ENCODE peak calls at places on chromosomes 2 and 18, in five cellular contexts. L, G, F, S and O are unnamed samples.

GRCh38 chr2:218953366-218953954 is 6.0 kb upstream of the CDK5R2 start:
- DNase-seq in L (no peak), G (peak), F (peak), S (no peak), O (no peak)

GRCh38 chr2:237627463-237628321 is at the start of gene LRRFIP1:
- DNase-seq in L (no peak), G (peak), F (peak), S (no peak), O (no peak)

GRCh38 chr2:26772064-26773001 is 8.2 kb downstream of the SLC35F6 start:
- DNase-seq in L (no peak), G (no peak), F (no peak), S (peak), O (peak)

GRCh38 chr2:44936715-44937687 is 4.5 kb upstream of the SIX3 start:
- DNase-seq in L (no peak), G (peak), F (peak), S (no peak), O (no peak)

GRCh38 chr2:70995227-70995729 is 605 bp upstream of the TEX261 start:
- DNase-seq in L (peak), G (peak), F (no peak), S (peak), O (peak)

GRCh38 chr2:177673602-177674595 is 281.3 kb downstream of the AGPS start:
- DNase-seq in L (no peak), G (no peak), F (no peak), S (no peak), O (no peak)

GRCh38 chr18:45166341-45167108 is 448.8 kb upstream of the SLC14A2 start:
- DNase-seq in L (no peak), G (no peak), F (no peak), S (peak), O (peak)

GRCh38 chr18:76994086-76994654 is 138.4 kb downstream of the MBP start:
- DNase-seq in L (no peak), G (no peak), F (no peak), S (no peak), O (no peak)

GRCh38 chr2:47072018-47072691 is 83.0 kb downstream of the STPG4 start:
- DNase-seq in L (no peak), G (peak), F (no peak), S (peak), O (peak)

GRCh38 chr18:1408331-1408835 is 503.7 kb downstream of the ADCYAP1 start:
- DNase-seq in L (no peak), G (no peak), F (no peak), S (no peak), O (no peak)

GRCh38 chr18:23037646-23038045 is 97.6 kb upstream of the CABLES1 start:
- DNase-seq in L (no peak), G (no peak), F (no peak), S (no peak), O (no peak)

GRCh38 chr18:74715306-74715705 is 117.6 kb downstream of the ZNF407 start:
- DNase-seq in L (no peak), G (no peak), F (no peak), S (no peak), O (no peak)

GRCh38 chr2:231332872-231333500 is 62.5 kb upstream of the B3GNT7 start:
- DNase-seq in L (no peak), G (no peak), F (no peak), S (no peak), O (no peak)

GRCh38 chr2:194264586-194264985 is 1392.4 kb upstream of the SLC39A10 start:
- DNase-seq in L (no peak), G (no peak), F (no peak), S (no peak), O (no peak)

GRCh38 chr2:62383843-62384242 is 122.2 kb downstream of the TMEM17 start:
- DNase-seq in L (no peak), G (no peak), F (no peak), S (no peak), O (no peak)

GRCh38 chr2:9950521-9951271 is 797 bp upstream of the GRHL1 start:
- DNase-seq in L (peak), G (peak), F (peak), S (peak), O (peak)

GRCh38 chr18:68983126-68983525 is 185.2 kb downstream of the CCDC102B start:
- DNase-seq in L (no peak), G (no peak), F (no peak), S (no peak), O (no peak)

GRCh38 chr2:98463988-98464771 is 19.5 kb downstream of the INPP4A start:
- DNase-seq in L (no peak), G (no peak), F (no peak), S (no peak), O (no peak)

GRCh38 chr2:225177098-225177497 is 134.8 kb upstream of the DOCK10 start:
- DNase-seq in L (no peak), G (no peak), F (no peak), S (no peak), O (peak)

GRCh38 chr2:121362776-121363175 is 77.8 kb upstream of the TFCP2L1 start:
- DNase-seq in L (no peak), G (no peak), F (no peak), S (no peak), O (no peak)

GRCh38 chr18:22165049-22165602 is 4.3 kb upstream of the GATA6 start:
- DNase-seq in L (no peak), G (peak), F (peak), S (no peak), O (no peak)

GRCh38 chr2:189232759-189233406 is 53.3 kb upstream of the COL5A2 start:
- DNase-seq in L (no peak), G (no peak), F (no peak), S (no peak), O (no peak)

GRCh38 chr2:72745679-72746368 is 80.0 kb downstream of the EXOC6B start:
- DNase-seq in L (peak), G (no peak), F (no peak), S (peak), O (peak)

GRCh38 chr2:241895732-241896641 is 26.5 kb downstream of the RTP5 start:
- DNase-seq in L (no peak), G (peak), F (peak), S (peak), O (peak)

GRCh38 chr2:159882069-159882468 is 84.1 kb upstream of the CD302 start:
- DNase-seq in L (no peak), G (no peak), F (no peak), S (no peak), O (no peak)

GRCh38 chr2:114122861-114123391 is 233.0 kb downstream of the ACTR3 start:
- DNase-seq in L (no peak), G (no peak), F (no peak), S (no peak), O (no peak)

GRCh38 chr2:12717191-12717987 is 653 bp downstream of the TRIB2 start:
- DNase-seq in L (peak), G (peak), F (peak), S (no peak), O (peak)

GRCh38 chr2:45922577-45922988 is 271.1 kb downstream of the PRKCE start:
- DNase-seq in L (no peak), G (no peak), F (no peak), S (peak), O (no peak)

GRCh38 chr2:45115181-45115580 is 105.9 kb upstream of the SIX2 start:
- DNase-seq in L (no peak), G (no peak), F (peak), S (no peak), O (no peak)

GRCh38 chr2:71070294-71071025 is 2.0 kb downstream of the NAGK start:
- DNase-seq in L (no peak), G (peak), F (no peak), S (peak), O (peak)

GRCh38 chr2:3459185-3460015 is 59.9 kb downstream of the ADI1 start:
- DNase-seq in L (no peak), G (peak), F (no peak), S (no peak), O (no peak)

GRCh38 chr2:53802617-53803115 is 15.8 kb downstream of the ERLEC1 start:
- DNase-seq in L (no peak), G (no peak), F (no peak), S (no peak), O (no peak)

GRCh38 chr2:240293865-240294461 is 141.5 kb upstream of the GPC1 start:
- DNase-seq in L (no peak), G (no peak), F (no peak), S (no peak), O (no peak)

GRCh38 chr2:230953843-230954242 is 28.8 kb upstream of the GPR55 start:
- DNase-seq in L (no peak), G (no peak), F (no peak), S (no peak), O (no peak)

GRCh38 chr2:86293612-86294011 is 43.8 kb downstream of the REEP1 start:
- DNase-seq in L (no peak), G (no peak), F (no peak), S (no peak), O (no peak)

GRCh38 chr2:194526121-194526520 is 1130.9 kb upstream of the SLC39A10 start:
- DNase-seq in L (no peak), G (no peak), F (no peak), S (no peak), O (no peak)

GRCh38 chr2:225042800-225043167 is 516 bp upstream of the DOCK10 start:
- DNase-seq in L (no peak), G (no peak), F (peak), S (no peak), O (peak)

GRCh38 chr2:37997629-37998028 is 72.5 kb downstream of the RMDN2 start:
- DNase-seq in L (no peak), G (no peak), F (no peak), S (no peak), O (no peak)

GRCh38 chr2:88350262-88350640 is 102.2 kb downstream of the FOXI3 start:
- DNase-seq in L (no peak), G (no peak), F (no peak), S (no peak), O (no peak)

GRCh38 chr2:25039126-25039525 is 2.8 kb upstream of the EFR3B start:
- DNase-seq in L (no peak), G (no peak), F (no peak), S (peak), O (no peak)

GRCh38 chr2:25043241-25043867 is 1.5 kb downstream of the EFR3B start:
- DNase-seq in L (peak), G (peak), F (peak), S (no peak), O (peak)

GRCh38 chr2:25041928-25042320 is at the start of gene EFR3B:
- DNase-seq in L (peak), G (peak), F (peak), S (peak), O (peak)

GRCh38 chr2:25042321-25043240 is 705 bp downstream of the EFR3B start:
- DNase-seq in L (peak), G (peak), F (peak), S (no peak), O (peak)

DNA sequence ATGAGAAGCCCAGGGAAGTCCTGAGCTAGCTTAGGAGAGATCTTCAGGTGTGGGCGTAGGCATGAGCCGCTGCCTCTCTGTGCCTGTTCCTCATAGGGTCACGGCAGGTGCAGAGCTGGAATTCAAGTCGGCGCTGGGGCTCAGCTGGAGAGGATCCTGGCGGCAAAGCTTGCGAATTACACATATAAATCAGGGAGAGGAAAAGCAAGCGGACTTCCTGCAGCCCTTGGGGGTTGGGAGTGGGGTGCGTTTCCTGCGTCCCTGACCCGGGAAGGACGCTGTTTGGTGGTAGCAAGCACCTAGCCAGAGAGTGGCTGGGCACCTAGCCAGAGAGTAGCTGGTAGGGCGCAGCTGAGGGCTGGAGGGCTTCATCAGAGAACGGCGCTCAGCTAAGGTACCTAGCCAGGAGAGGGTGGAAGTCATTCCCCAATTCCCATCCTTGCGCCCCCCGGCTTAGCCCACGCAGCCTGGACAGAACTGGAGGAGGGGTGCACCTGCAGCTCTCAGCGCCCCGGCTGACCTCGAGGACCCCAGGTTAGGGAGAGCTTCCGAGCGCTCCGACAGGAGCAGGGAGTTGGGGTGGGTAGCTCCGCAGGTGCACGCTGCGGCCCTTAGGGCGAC is 459 bp upstream of the EFR3B start:
- DNase-seq in L (peak), G (peak), F (peak), S (peak), O (peak)
- H3K27ac ChIP-seq in L (no peak), G (no peak), F (no peak), S (no peak), O (no peak)

GRCh38 chr2:36530178-36530982 is 67.6 kb downstream of the FEZ2 start:
- DNase-seq in L (no peak), G (no peak), F (no peak), S (no peak), O (peak)

GRCh38 chr2:36528761-36529392 is 69.1 kb downstream of the FEZ2 start:
- DNase-seq in L (no peak), G (no peak), F (no peak), S (no peak), O (no peak)

GRCh38 chr2:36534275-36534799 is 63.6 kb downstream of the FEZ2 start:
- DNase-seq in L (no peak), G (no peak), F (no peak), S (no peak), O (no peak)

GRCh38 chr2:36528274-36528673 is 69.7 kb downstream of the FEZ2 start:
- DNase-seq in L (no peak), G (no peak), F (no peak), S (no peak), O (no peak)

DNA sequence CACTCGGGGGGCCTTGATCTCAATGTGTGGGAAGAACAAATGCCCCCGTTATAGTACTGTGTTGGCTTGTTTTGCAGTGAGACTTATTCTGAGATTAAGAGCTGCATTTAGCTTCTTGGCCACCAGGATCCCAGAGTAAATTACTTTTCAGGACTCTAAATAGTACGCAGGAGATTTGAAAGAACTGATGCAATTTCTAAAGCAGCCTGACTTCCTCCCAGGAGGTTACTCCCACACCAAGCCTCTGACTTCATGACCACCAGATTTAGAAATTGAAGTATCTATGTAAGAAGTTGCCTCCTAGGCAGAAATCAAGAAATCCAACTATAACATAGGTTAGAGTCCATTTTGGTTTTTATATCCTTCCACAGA is 67.0 kb downstream of the FEZ2 start:
- DNase-seq in L (no peak), G (no peak), F (no peak), S (no peak), O (peak)
- H3K9ac ChIP-seq in L (no peak), G (no peak), F (no peak), S (no peak), O (peak)

GRCh38 chr2:96097951-96098823 is 18.2 kb downstream of the ADRA2B start:
- DNase-seq in L (no peak), G (peak), F (peak), S (no peak), O (no peak)
- H2BK12ac ChIP-seq in L (no peak), G (no peak), F (peak), S (no peak), O (no peak)

DNA sequence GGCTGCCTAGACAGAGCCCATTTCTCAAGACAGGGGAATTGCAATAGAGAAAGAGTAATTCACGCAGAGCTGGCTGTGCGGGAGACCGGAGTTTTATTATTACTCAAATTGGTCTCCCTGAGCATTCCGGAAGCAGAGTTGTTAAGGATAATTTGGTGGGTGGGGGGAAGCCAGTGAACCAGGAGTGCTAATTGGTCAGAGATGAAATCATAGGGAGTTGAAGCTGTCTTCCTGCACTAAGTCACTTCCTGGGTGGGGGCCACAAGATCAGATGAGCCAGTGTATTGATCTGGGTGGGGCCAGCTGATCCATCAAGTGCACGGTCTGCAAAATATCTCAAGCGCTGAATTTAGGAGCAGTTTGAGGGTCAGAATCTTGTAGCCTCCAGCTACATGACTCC is 84.8 kb downstream of the RTN4 start:
- DNase-seq in L (no peak), G (no peak), F (no peak), S (no peak), O (no peak)
- H3K27ac ChIP-seq in L (no peak), G (no peak), F (no peak), S (no peak), O (no peak)

GRCh38 chr18:10113156-10114022 is 199.6 kb downstream of the VAPA start:
- DNase-seq in L (no peak), G (no peak), F (no peak), S (no peak), O (peak)

GRCh38 chr18:10114727-10115463 is 201.1 kb downstream of the VAPA start:
- DNase-seq in L (no peak), G (no peak), F (no peak), S (no peak), O (no peak)

GRCh38 chr18:10116574-10116973 is 202.8 kb downstream of the VAPA start:
- DNase-seq in L (no peak), G (no peak), F (no peak), S (peak), O (no peak)

GRCh38 chr18:10111944-10112343 is 198.1 kb downstream of the VAPA start:
- DNase-seq in L (no peak), G (no peak), F (no peak), S (no peak), O (no peak)
- H3K9ac ChIP-seq in L (no peak), G (no peak), F (no peak), S (no peak), O (no peak)

GRCh38 chr18:61201516-61201915 is 131.7 kb upstream of the CDH20 start:
- DNase-seq in L (no peak), G (no peak), F (no peak), S (no peak), O (no peak)
- H2BK12ac ChIP-seq in L (no peak), G (no peak), F (no peak), S (no peak), O (no peak)

GRCh38 chr2:128413014-128413717 is 94.5 kb upstream of the HS6ST1 start:
- DNase-seq in L (no peak), G (peak), F (peak), S (no peak), O (no peak)
- H3K27ac ChIP-seq in L (no peak), G (no peak), F (no peak), S (no peak), O (no peak)

GRCh38 chr2:111618577-111618930 is 265.4 kb downstream of the ANAPC1 start:
- DNase-seq in L (no peak), G (no peak), F (no peak), S (no peak), O (no peak)
- H3K9ac ChIP-seq in L (no peak), G (no peak), F (no peak), S (no peak), O (peak)

GRCh38 chr2:32683520-32684086 is 55.8 kb downstream of the TTC27 start:
- DNase-seq in L (no peak), G (no peak), F (no peak), S (no peak), O (no peak)
- H2BK12ac ChIP-seq in L (no peak), G (no peak), F (no peak), S (no peak), O (no peak)

GRCh38 chr2:42290005-42290404 is 71.0 kb downstream of the COX7A2L start:
- DNase-seq in L (no peak), G (no peak), F (no peak), S (no peak), O (no peak)

GRCh38 chr2:42284019-42284418 is 77.0 kb downstream of the COX7A2L start:
- DNase-seq in L (no peak), G (no peak), F (no peak), S (no peak), O (no peak)

GRCh38 chr2:42289222-42289621 is 71.8 kb downstream of the COX7A2L start:
- DNase-seq in L (no peak), G (no peak), F (no peak), S (no peak), O (no peak)

GRCh38 chr2:42288811-42289210 is 72.2 kb downstream of the COX7A2L start:
- DNase-seq in L (no peak), G (no peak), F (no peak), S (no peak), O (no peak)

GRCh38 chr2:42286268-42286946 is 74.6 kb downstream of the COX7A2L start:
- DNase-seq in L (no peak), G (no peak), F (no peak), S (no peak), O (no peak)
- H3K27ac ChIP-seq in L (no peak), G (no peak), F (no peak), S (no peak), O (no peak)